ENCODE peak calls at places on chromosomes 3 and 15, in five cellular contexts. W is GM12878, S is HepG2, V is K562, G is upper lobe of left lung. L is an unnamed sample.

GRCh38 chr3:42692667-42693529 is 7.6 kb downstream of the KLHL40 start:
- ATAC-seq in W (no peak), S (no peak), V (no peak), G (no peak), L (no peak)

GRCh38 chr3:188834349-188834748 is 337.4 kb upstream of the TPRG1 start:
- ATAC-seq in W (no peak), S (no peak), V (no peak), G (no peak), L (no peak)

GRCh38 chr3:129558076-129558771 is 15.2 kb downstream of the H1-8 start:
- ATAC-seq in W (no peak), S (no peak), V (no peak), G (no peak), L (no peak)

GRCh38 chr3:18761530-18761929 is 336.4 kb upstream of the SATB1 start:
- ATAC-seq in W (no peak), S (no peak), V (no peak), G (no peak), L (no peak)

GRCh38 chr3:69092030-69092513 is 7.3 kb downstream of the ARL6IP5 start:
- ATAC-seq in W (peak), S (no peak), V (no peak), G (peak), L (peak)

GRCh38 chr3:190446492-190447301 is 3.0 kb downstream of the TMEM207 start:
- ATAC-seq in W (no peak), S (no peak), V (no peak), G (no peak), L (no peak)

GRCh38 chr3:185815391-185816282 is 9.2 kb downstream of the IGF2BP2 start:
- ATAC-seq in W (no peak), S (peak), V (peak), G (no peak), L (no peak)

GRCh38 chr3:172466553-172467130 is 18.4 kb upstream of the GHSR start:
- ATAC-seq in W (no peak), S (no peak), V (no peak), G (no peak), L (no peak)

GRCh38 chr3:49636883-49637609 is 37.1 kb upstream of the APEH start:
- ATAC-seq in W (peak), S (no peak), V (no peak), G (no peak), L (no peak)

GRCh38 chr3:31620656-31621055 is 87.9 kb downstream of the STT3B start:
- ATAC-seq in W (peak), S (no peak), V (no peak), G (no peak), L (no peak)

GRCh38 chr3:133264920-133265319 is 134.9 kb upstream of the BFSP2 start:
- ATAC-seq in W (no peak), S (no peak), V (no peak), G (no peak), L (no peak)

GRCh38 chr3:188088948-188089685 is 64.8 kb upstream of the LPP start:
- ATAC-seq in W (no peak), S (peak), V (no peak), G (no peak), L (no peak)

GRCh38 chr15:31554261-31554660 is 227.6 kb downstream of the KLF13 start:
- ATAC-seq in W (no peak), S (no peak), V (no peak), G (peak), L (peak)

GRCh38 chr15:25515633-25516032 is 76.8 kb upstream of the UBE3A start:
- ATAC-seq in W (no peak), S (no peak), V (no peak), G (peak), L (no peak)

GRCh38 chr3:189099031-189099471 is 72.7 kb upstream of the TPRG1 start:
- ATAC-seq in W (no peak), S (no peak), V (no peak), G (peak), L (peak)

GRCh38 chr3:13359916-13360315 is 60.2 kb downstream of the NUP210 start:
- ATAC-seq in W (no peak), S (no peak), V (no peak), G (no peak), L (no peak)

GRCh38 chr3:177137774-177138705 is 59.2 kb downstream of the TBL1XR1 start:
- ATAC-seq in W (no peak), S (no peak), V (no peak), G (no peak), L (no peak)

GRCh38 chr3:152338159-152338720 is 69.5 kb downstream of the MBNL1 start:
- ATAC-seq in W (no peak), S (no peak), V (peak), G (no peak), L (no peak)

GRCh38 chr3:116444819-116445290 is 432 bp downstream of the LSAMP start:
- ATAC-seq in W (peak), S (no peak), V (no peak), G (peak), L (peak)

GRCh38 chr15:90986790-90987507 is 7.4 kb downstream of the PRC1 start:
- ATAC-seq in W (peak), S (no peak), V (no peak), G (no peak), L (no peak)

GRCh38 chr3:141413387-141414140 is 45.3 kb downstream of the ZBTB38 start:
- ATAC-seq in W (no peak), S (no peak), V (no peak), G (no peak), L (no peak)

GRCh38 chr3:17087509-17087908 is 202.8 kb downstream of the PLCL2 start:
- ATAC-seq in W (no peak), S (no peak), V (no peak), G (no peak), L (no peak)

GRCh38 chr3:187255314-187255713 is 36.2 kb downstream of the MASP1 start:
- ATAC-seq in W (no peak), S (no peak), V (no peak), G (no peak), L (no peak)

GRCh38 chr3:28117598-28117997 is 123.8 kb upstream of the CMC1 start:
- ATAC-seq in W (peak), S (no peak), V (no peak), G (no peak), L (no peak)

GRCh38 chr3:188037116-188037718 is 116.7 kb upstream of the LPP start:
- ATAC-seq in W (no peak), S (peak), V (peak), G (peak), L (peak)

GRCh38 chr15:48516125-48516524 is 129.4 kb downstream of the FBN1 start:
- ATAC-seq in W (no peak), S (no peak), V (no peak), G (no peak), L (no peak)

GRCh38 chr15:48515497-48515896 is 130.0 kb downstream of the FBN1 start:
- ATAC-seq in W (no peak), S (peak), V (no peak), G (no peak), L (no peak)

GRCh38 chr15:48522911-48523310 is 122.6 kb downstream of the FBN1 start:
- ATAC-seq in W (no peak), S (no peak), V (no peak), G (no peak), L (no peak)

GRCh38 chr15:48522123-48522522 is 123.4 kb downstream of the FBN1 start:
- ATAC-seq in W (no peak), S (no peak), V (no peak), G (no peak), L (no peak)

GRCh38 chr15:48520376-48521155 is 124.9 kb downstream of the FBN1 start:
- ATAC-seq in W (no peak), S (peak), V (peak), G (peak), L (no peak)
- TF ChIP-seq CTCF in W (no peak), S (peak), V (peak), G (no peak), L (no peak)

DNA sequence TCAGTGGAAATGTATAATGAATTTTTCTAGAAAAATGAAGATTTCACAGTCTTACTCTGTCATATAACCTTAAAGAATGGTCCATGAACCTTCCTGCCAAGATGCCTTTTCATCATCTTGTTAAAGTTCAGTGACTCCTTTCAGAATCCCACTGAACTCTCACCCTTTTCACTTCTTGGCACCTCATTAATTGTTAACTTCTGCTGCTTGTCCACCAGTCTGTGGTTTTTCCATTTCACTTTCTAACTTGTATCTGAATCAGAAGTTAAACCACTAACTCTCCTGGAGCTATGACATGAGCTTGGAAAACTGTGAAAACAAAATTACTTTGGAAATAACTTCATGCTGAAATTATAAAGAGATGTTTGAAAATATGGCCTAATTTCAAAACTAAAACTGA is 281.2 kb upstream of the ALCAM start:
- ATAC-seq in W (no peak), S (no peak), V (no peak), G (no peak), L (no peak)
- TF ChIP-seq EP300 in W (no peak), S (no peak), V (no peak), G (no peak), L (no peak)

GRCh38 chr3:15206662-15207576 is 873 bp downstream of the CAPN7 start:
- ATAC-seq in W (peak), S (peak), V (peak), G (peak), L (peak)
- TF ChIP-seq POLR2AphosphoS5 in W (no peak), S (no peak), V (no peak), G (no peak), L (peak)

GRCh38 chr15:75361361-75361988 is 6.9 kb downstream of the MAN2C1 start:
- ATAC-seq in W (no peak), S (no peak), V (no peak), G (no peak), L (no peak)
- TF ChIP-seq CTCF in W (no peak), S (no peak), V (no peak), G (no peak), L (no peak)

GRCh38 chr15:100340721-100341661 is 784 bp downstream of the ADAMTS17 start:
- ATAC-seq in W (no peak), S (no peak), V (no peak), G (peak), L (peak)

GRCh38 chr15:100339999-100340398 is 1.8 kb downstream of the ADAMTS17 start:
- ATAC-seq in W (no peak), S (no peak), V (no peak), G (no peak), L (no peak)

GRCh38 chr15:100338971-100339444 is 2.8 kb downstream of the ADAMTS17 start:
- ATAC-seq in W (peak), S (peak), V (peak), G (peak), L (peak)

GRCh38 chr15:100343251-100343650 is 1.5 kb upstream of the ADAMTS17 start:
- ATAC-seq in W (no peak), S (no peak), V (no peak), G (no peak), L (no peak)

GRCh38 chr15:100341662-100342560 is at the start of gene ADAMTS17:
- ATAC-seq in W (peak), S (peak), V (peak), G (peak), L (peak)
- TF ChIP-seq EP300 in W (no peak), S (no peak), V (no peak), G (no peak), L (no peak)

DNA sequence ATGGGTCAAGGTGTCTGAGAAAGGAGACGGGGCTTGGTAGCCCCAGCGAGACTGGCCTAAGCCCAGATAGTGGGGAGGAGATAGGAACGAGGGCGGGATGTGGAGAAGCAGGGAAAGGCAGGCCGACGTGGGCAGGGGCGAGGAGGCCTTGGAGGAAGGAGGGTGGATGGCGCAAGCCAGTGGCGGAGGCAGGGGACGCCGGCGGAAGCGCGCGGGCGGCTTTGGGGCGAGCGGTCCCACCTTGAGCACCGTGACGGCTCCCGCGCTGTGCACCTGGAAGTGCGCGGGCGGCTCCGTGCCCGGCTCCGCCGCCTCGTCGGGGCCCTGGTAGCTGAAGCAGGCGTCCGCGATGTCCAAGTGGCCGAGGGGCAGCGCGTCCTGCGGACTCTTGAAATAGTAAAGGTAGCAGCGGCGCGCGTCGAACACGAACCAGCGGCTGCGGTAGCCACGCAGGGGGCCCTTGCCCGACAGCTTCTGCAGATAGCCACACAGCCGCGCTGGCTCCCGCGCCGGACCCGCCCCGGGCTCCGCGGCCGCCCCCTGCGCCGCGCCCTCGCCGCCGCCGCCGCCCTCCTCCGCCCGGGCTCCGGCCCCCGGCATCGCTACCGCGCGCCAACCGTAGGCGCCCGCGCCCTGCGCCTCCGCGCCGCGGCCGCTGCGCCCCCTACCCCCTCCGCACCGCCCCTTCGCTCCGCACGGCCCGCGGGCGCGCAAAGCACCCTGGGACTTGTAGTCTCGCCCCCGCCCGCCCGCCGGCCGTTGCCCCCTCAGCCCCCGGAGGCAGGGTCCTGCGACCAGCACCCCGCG is at the start of gene TBC1D2B:
- ATAC-seq in W (peak), S (peak), V (peak), G (peak), L (peak)
- TF ChIP-seq POLR2AphosphoS5 in W (no peak), S (no peak), V (no peak), G (no peak), L (no peak)

GRCh38 chr15:66078196-66078928 is 175.2 kb downstream of the MEGF11 start:
- ATAC-seq in W (peak), S (no peak), V (no peak), G (no peak), L (no peak)

GRCh38 chr15:66077320-66077663 is 176.3 kb downstream of the MEGF11 start:
- ATAC-seq in W (no peak), S (no peak), V (no peak), G (no peak), L (no peak)

GRCh38 chr15:66078929-66079275 is 174.6 kb downstream of the MEGF11 start:
- ATAC-seq in W (no peak), S (no peak), V (no peak), G (no peak), L (no peak)

GRCh38 chr15:66084704-66085103 is 168.8 kb downstream of the MEGF11 start:
- ATAC-seq in W (no peak), S (no peak), V (no peak), G (no peak), L (no peak)

DNA sequence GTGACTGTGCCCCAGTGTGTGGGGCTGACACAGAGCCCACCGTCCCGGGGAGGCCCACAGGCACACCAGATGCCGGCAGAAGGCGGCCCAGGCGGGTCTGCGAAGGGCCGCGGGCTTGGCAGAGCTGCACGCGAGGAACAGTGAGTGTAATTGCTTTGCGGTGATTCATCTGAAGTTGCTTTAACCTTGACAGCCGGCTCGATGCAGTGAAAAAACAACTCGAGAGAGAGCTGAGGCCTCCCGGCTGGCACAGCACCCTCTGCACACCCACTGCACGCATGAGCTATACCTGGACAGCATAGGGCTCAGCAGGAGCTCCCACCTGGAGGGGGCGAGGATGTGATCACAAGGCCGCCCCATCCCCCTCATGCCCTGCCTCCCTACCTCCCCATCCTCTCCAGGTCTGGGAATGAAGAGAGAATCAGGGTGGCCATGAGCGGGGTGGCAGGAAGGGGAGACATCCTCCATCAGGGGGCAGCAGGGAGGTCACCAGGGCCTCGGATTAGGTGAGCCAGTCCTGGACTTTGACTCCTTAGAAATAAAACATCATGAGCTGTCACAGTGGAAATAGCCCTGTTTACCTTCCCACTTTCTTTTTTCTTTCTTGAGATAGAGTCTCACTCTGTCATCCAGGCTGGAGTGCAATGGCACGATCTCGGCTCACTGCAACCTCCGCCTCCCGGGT is 172.6 kb downstream of the MEGF11 start:
- ATAC-seq in W (peak), S (peak), V (peak), G (peak), L (no peak)
- TF ChIP-seq CTCF in W (no peak), S (peak), V (peak), G (no peak), L (no peak)

GRCh38 chr3:9322780-9323179 is 40.1 kb upstream of the THUMPD3 start:
- ATAC-seq in W (no peak), S (no peak), V (no peak), G (no peak), L (no peak)

GRCh38 chr3:9330166-9330703 is 32.6 kb upstream of the THUMPD3 start:
- ATAC-seq in W (no peak), S (no peak), V (no peak), G (no peak), L (no peak)

GRCh38 chr3:9327578-9327977 is 35.3 kb upstream of the THUMPD3 start:
- ATAC-seq in W (no peak), S (no peak), V (no peak), G (no peak), L (no peak)

GRCh38 chr3:9324944-9325343 is 37.9 kb upstream of the THUMPD3 start:
- ATAC-seq in W (peak), S (no peak), V (no peak), G (no peak), L (no peak)
- TF ChIP-seq EP300 in W (no peak), S (no peak), V (no peak), G (no peak), L (no peak)

DNA sequence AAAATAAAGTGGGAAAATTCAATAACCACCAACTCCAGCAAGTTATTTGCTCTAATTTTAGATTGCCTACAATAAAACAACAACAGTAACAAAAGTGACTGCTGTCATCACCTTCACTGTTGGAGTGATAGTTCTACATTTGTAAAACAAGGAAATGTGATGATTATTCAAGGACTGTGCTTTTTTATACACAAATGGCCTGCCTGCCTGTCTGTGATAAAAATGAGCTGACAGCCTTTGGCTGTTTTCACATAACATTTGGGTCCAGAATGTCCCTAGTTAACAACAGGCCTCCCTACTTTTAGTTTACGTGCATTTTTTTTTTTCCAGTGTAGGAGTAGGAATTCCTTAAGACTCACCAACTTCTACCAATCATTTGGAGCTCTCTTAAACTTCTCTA is 768.8 kb downstream of the PDCD6IP start:
- ATAC-seq in W (no peak), S (no peak), V (no peak), G (no peak), L (no peak)
- TF ChIP-seq POLR2AphosphoS5 in W (no peak), S (no peak), V (no peak), G (no peak), L (no peak)

GRCh38 chr15:38168472-38169057 is 84.1 kb upstream of the SPRED1 start:
- ATAC-seq in W (no peak), S (no peak), V (no peak), G (no peak), L (no peak)

GRCh38 chr15:38174691-38175090 is 77.9 kb upstream of the SPRED1 start:
- ATAC-seq in W (no peak), S (no peak), V (no peak), G (no peak), L (no peak)

GRCh38 chr15:38164061-38164460 is 88.6 kb upstream of the SPRED1 start:
- ATAC-seq in W (no peak), S (no peak), V (no peak), G (no peak), L (no peak)

GRCh38 chr15:38164507-38164906 is 88.1 kb upstream of the SPRED1 start:
- ATAC-seq in W (no peak), S (no peak), V (no peak), G (no peak), L (no peak)

GRCh38 chr15:38169982-38170381 is 82.7 kb upstream of the SPRED1 start:
- ATAC-seq in W (no peak), S (no peak), V (no peak), G (no peak), L (no peak)
- TF ChIP-seq CTCF in W (no peak), S (no peak), V (no peak), G (no peak), L (no peak)

L was measured in gastroesophageal sphincter.